ENCODE peak calls at places on chromosomes 3 and 15, in five cellular contexts. B, L, Z, A and D are unnamed samples.

GRCh38 chr3:49013738-49014660 is 4.4 kb downstream of the DALRD3 start:
- DNase-seq in Z (peak), L (peak), B (peak), A (peak), D (peak)

GRCh38 chr15:75693501-75694240 is 19.0 kb downstream of the CSPG4 start:
- DNase-seq in A (no peak), B (peak), Z (peak), L (peak), D (peak)

GRCh38 chr3:82745544-82745943 is 984.1 kb upstream of the GBE1 start:
- DNase-seq in B (no peak), A (no peak), Z (no peak), L (peak), D (no peak)

GRCh38 chr3:55591893-55592292 is 104.8 kb upstream of the WNT5A start:
- DNase-seq in B (no peak), Z (no peak), A (no peak), L (peak), D (no peak)

GRCh38 chr15:53193149-53193548 is 403.0 kb upstream of the ONECUT1 start:
- DNase-seq in Z (peak), A (no peak), B (peak), L (peak), D (no peak)

GRCh38 chr15:29669823-29670222 is 152.4 kb downstream of the TJP1 start:
- DNase-seq in L (peak), B (peak), Z (peak), A (peak), D (peak)

GRCh38 chr3:108202834-108203233 is 19.4 kb downstream of the IFT57 start:
- DNase-seq in B (no peak), L (no peak), Z (no peak), A (no peak), D (peak)

GRCh38 chr3:66431494-66431893 is 69.3 kb downstream of the LRIG1 start:
- DNase-seq in L (peak), B (peak), Z (peak), A (no peak), D (peak)

GRCh38 chr15:68561146-68561545 is 17.6 kb upstream of the CORO2B start:
- DNase-seq in B (no peak), L (no peak), Z (no peak), A (no peak), D (no peak)

GRCh38 chr3:111368061-111368460 is 173.9 kb upstream of the CD96 start:
- DNase-seq in A (no peak), L (peak), Z (no peak), B (no peak), D (no peak)

GRCh38 chr15:99966815-99967214 is 233.6 kb upstream of the LYSMD4 start:
- DNase-seq in Z (no peak), L (no peak), B (no peak), A (no peak), D (no peak)

GRCh38 chr3:11238880-11239279 is 33.3 kb upstream of the ATG7 start:
- DNase-seq in Z (peak), A (no peak), L (peak), B (peak), D (peak)

GRCh38 chr3:182717216-182717615 is 76.1 kb upstream of the ATP11B start:
- DNase-seq in Z (no peak), B (no peak), L (no peak), A (no peak), D (no peak)

GRCh38 chr15:83854950-83855707 is 201.2 kb downstream of the ADAMTSL3 start:
- DNase-seq in A (no peak), B (no peak), Z (no peak), L (no peak), D (no peak)

GRCh38 chr3:162586591-162586990 is 1090.0 kb downstream of the OTOL1 start:
- DNase-seq in A (no peak), Z (peak), L (peak), B (peak), D (peak)

GRCh38 chr3:56294316-56294715 is 174.0 kb downstream of the ERC2 start:
- DNase-seq in A (no peak), B (no peak), L (no peak), Z (no peak), D (no peak)

GRCh38 chr3:101561630-101562328 is at the start of gene TRMT10C:
- DNase-seq in L (peak), B (peak), Z (peak), A (peak), D (peak)

GRCh38 chr3:124845406-124845805 is 41.8 kb downstream of the ITGB5 start:
- DNase-seq in B (peak), Z (peak), L (peak), A (peak), D (peak)

GRCh38 chr15:67089218-67090193 is 24.1 kb downstream of the SMAD3 start:
- DNase-seq in A (peak), B (peak), L (peak), Z (peak), D (peak)

GRCh38 chr15:63436872-63437375 is 55.3 kb upstream of the CA12 start:
- DNase-seq in B (peak), L (peak), A (peak), Z (peak), D (peak)

GRCh38 chr3:191412764-191413163 is 48.2 kb upstream of the PYDC2 start:
- DNase-seq in B (peak), Z (peak), L (peak), A (no peak), D (peak)

GRCh38 chr15:92224843-92225242 is 168.8 kb upstream of the ST8SIA2 start:
- DNase-seq in B (no peak), L (no peak), A (no peak), Z (no peak), D (no peak)

GRCh38 chr15:74136584-74137543 is 6.5 kb downstream of the ISLR2 start:
- DNase-seq in L (no peak), A (no peak), B (no peak), Z (no peak), D (no peak)

GRCh38 chr3:39144748-39145380 is 8.5 kb downstream of the CSRNP1 start:
- DNase-seq in Z (no peak), B (no peak), L (no peak), A (no peak), D (no peak)

GRCh38 chr3:104245241-104245640 is 1121.5 kb upstream of the ALCAM start:
- DNase-seq in L (no peak), Z (no peak), B (no peak), A (no peak), D (peak)

GRCh38 chr3:185959609-185960517 is 22.0 kb upstream of the TRA2B start:
- DNase-seq in B (peak), A (no peak), Z (peak), L (peak), D (peak)

GRCh38 chr3:65873028-65873427 is 165.7 kb downstream of the MAGI1 start:
- DNase-seq in A (peak), L (no peak), B (peak), Z (no peak), D (no peak)

GRCh38 chr15:40807028-40807887 is at the start of the genes DNAJC17 and ZFYVE19:
- DNase-seq in L (peak), B (peak), A (peak), Z (peak), D (peak)

GRCh38 chr15:95664435-95664834 is 666.1 kb upstream of the NR2F2 start:
- DNase-seq in L (peak), Z (peak), B (peak), A (no peak), D (no peak)

GRCh38 chr3:175777495-175777894 is 918.4 kb downstream of the NAALADL2 start:
- DNase-seq in L (peak), A (no peak), B (no peak), Z (no peak), D (no peak)